ENCODE peak calls at places on chromosome 18, in five cellular contexts. J is neuronal stem cell, Y is H9, Z is IMR-90, X is mesendoderm. B is an unnamed sample.

GRCh38 chr18:78523850-78524249 is 455.8 kb upstream of the SALL3 start:
- DNase-seq in X (no peak), Z (no peak), J (no peak), Y (no peak), B (no peak)

GRCh38 chr18:61554117-61554776 is 221.0 kb downstream of the CDH20 start:
- DNase-seq in X (no peak), J (no peak), Z (no peak), Y (no peak), B (no peak)

GRCh38 chr18:56036673-56037072 is 448.7 kb upstream of the TCF4 start:
- DNase-seq in J (no peak), Z (peak), X (no peak), Y (no peak), B (peak)

GRCh38 chr18:56869189-56869777 is 218.1 kb downstream of the WDR7 start:
- DNase-seq in X (peak), J (no peak), Y (no peak), Z (peak), B (peak)

GRCh38 chr18:22683196-22683676 is 249.9 kb upstream of the RBBP8 start:
- DNase-seq in J (no peak), Z (peak), Y (no peak), X (no peak), B (no peak)

GRCh38 chr18:63511285-63511684 is 30.9 kb upstream of the SERPINB12 start:
- DNase-seq in Z (peak), X (peak), J (peak), Y (peak), B (peak)

GRCh38 chr18:57353940-57354461 is 1.6 kb downstream of the ST8SIA3 start:
- DNase-seq in J (peak), X (peak), Y (peak), Z (peak), B (peak)

GRCh38 chr18:79823120-79823519 is 25.4 kb downstream of the KCNG2 start:
- DNase-seq in J (no peak), Y (no peak), Z (no peak), X (no peak), B (no peak)

GRCh38 chr18:10215444-10215843 is 239.0 kb upstream of the APCDD1 start:
- DNase-seq in X (no peak), Z (no peak), Y (no peak), J (no peak), B (no peak)

GRCh38 chr18:37243756-37244155 is 321.8 kb downstream of the CELF4 start:
- DNase-seq in X (peak), Y (no peak), J (no peak), Z (no peak), B (no peak)

GRCh38 chr18:10145523-10145922 is 231.7 kb downstream of the VAPA start:
- DNase-seq in J (no peak), Z (no peak), Y (no peak), X (peak), B (no peak)

GRCh38 chr18:79942786-79943607 is 8.5 kb downstream of the SLC66A2 start:
- DNase-seq in X (peak), Y (peak), Z (no peak), J (no peak), B (no peak)

DNA sequence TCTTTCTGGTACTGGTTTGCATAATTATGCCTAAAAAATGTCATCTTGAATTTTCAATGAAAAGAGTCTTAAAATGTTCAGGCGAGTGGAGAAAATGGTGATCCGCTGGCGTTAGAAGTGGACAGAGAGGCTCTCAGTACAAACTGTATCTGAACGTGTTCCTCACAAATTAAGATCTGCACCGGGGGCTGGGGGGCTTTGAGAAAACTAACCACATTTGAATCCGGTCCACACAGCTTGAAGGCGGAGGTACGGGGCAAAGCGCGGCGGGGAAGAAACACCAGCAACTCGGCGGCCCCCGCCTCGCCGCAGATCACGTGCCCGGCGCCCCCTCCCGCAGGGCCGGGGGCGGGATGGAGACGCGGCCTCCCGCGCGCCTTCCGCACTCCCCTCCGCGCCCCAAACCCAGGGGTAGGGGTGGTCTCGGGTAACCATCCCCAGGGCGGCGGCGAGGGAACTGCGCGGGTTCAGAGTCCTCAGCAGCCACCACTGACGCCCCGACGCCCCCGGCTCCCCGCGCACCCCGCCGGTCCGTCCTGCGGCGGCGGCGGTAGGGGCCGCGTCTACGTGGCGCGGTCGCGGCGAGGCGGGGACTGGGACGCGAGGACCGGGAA is 531 bp downstream of the LPIN2 start:
- DNase-seq in Y (peak), X (peak), J (no peak), Z (peak), B (peak)
- H3K18ac ChIP-seq in Y (no peak), X (peak), J (peak), Z (peak), B (peak)

GRCh38 chr18:33578371-33579146 is 540 bp downstream of the ASXL3 start:
- DNase-seq in Y (peak), J (peak), X (peak), Z (no peak), B (peak)
- H3K18ac ChIP-seq in Y (peak), J (peak), X (no peak), Z (no peak), B (peak)

GRCh38 chr18:35582310-35582682 is 756 bp downstream of the GALNT1 start:
- DNase-seq in X (no peak), J (no peak), Z (no peak), Y (no peak), B (peak)

GRCh38 chr18:35580748-35581534 is 599 bp upstream of the GALNT1 start:
- DNase-seq in J (peak), Y (peak), X (peak), Z (peak), B (peak)

GRCh38 chr18:35582899-35583558 is 1.5 kb downstream of the GALNT1 start:
- DNase-seq in X (no peak), Z (peak), J (peak), Y (no peak), B (peak)

GRCh38 chr18:35578481-35578880 is 3.1 kb upstream of the GALNT1 start:
- DNase-seq in J (no peak), Z (peak), Y (no peak), X (no peak), B (no peak)

DNA sequence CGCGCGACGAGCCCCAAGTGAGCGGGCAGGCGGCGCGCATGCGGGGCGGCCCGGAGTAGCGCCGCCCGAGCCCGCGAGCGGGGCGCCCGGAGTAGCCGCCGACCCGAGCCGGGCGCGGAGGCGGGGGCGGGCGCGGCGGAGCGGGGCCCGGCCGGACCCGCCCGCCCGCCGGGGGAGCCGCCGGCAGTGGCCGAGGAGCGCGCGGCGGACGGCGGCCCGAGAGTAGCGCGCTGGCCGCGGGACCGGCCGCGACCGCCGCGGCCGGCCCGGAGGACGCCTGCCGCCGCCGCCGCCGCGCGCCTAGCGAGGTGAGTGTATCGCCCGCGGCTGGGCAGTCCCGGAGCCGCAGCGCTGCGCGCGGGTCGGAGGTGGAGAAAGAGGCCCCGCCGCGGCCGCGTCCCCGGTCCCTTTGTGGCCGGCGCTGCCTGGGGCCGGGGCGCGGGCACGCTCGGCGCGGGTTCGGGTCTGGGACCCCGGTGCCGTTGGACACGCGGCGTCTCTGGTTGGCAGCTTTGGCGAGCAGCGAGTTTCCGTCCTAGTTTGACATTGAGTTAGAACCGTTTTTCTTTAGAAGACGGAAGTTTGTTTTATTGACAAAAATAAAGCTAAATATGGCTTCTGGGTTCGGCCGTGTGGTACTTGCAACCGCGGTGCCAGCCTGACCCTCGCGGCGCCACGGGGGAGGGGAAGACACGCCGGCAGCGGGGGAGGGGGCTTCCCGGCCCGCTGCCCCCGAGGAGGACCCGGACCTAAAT is at the start of gene GALNT1:
- DNase-seq in J (peak), Y (no peak), Z (peak), X (no peak), B (peak)
- H3K18ac ChIP-seq in J (peak), Y (peak), Z (no peak), X (peak), B (peak)

GRCh38 chr18:487371-487770 is 13.1 kb downstream of the COLEC12 start:
- DNase-seq in Z (peak), X (no peak), J (no peak), Y (no peak), B (peak)

GRCh38 chr18:490624-491023 is 9.9 kb downstream of the COLEC12 start:
- DNase-seq in Y (no peak), J (no peak), Z (no peak), X (no peak), B (no peak)

GRCh38 chr18:492451-492850 is 8.1 kb downstream of the COLEC12 start:
- DNase-seq in J (no peak), Y (no peak), X (no peak), Z (no peak), B (no peak)

GRCh38 chr18:489244-490023 is 11.1 kb downstream of the COLEC12 start:
- DNase-seq in J (no peak), Z (peak), X (no peak), Y (no peak), B (peak)

DNA sequence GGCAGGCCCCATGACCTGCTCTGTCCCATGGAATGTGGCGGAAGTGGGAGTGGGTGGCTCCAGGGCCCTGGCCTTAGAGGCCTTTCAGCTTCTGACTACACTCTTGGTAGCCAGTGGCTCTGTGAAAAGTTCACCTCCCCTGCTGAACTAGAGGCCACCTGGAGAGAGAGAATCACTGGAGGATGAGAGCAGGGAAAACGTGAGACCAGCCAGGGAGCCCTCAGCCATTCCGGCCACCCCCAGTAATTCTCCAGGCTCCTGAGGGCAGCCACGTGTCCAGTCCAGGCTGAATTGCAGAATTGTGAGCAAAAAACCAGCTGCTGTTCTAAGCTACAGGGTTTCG is 10.5 kb downstream of the COLEC12 start:
- DNase-seq in Z (no peak), J (no peak), X (peak), Y (no peak), B (no peak)
- H3K18ac ChIP-seq in Z (peak), J (peak), X (peak), Y (no peak), B (peak)

DNA sequence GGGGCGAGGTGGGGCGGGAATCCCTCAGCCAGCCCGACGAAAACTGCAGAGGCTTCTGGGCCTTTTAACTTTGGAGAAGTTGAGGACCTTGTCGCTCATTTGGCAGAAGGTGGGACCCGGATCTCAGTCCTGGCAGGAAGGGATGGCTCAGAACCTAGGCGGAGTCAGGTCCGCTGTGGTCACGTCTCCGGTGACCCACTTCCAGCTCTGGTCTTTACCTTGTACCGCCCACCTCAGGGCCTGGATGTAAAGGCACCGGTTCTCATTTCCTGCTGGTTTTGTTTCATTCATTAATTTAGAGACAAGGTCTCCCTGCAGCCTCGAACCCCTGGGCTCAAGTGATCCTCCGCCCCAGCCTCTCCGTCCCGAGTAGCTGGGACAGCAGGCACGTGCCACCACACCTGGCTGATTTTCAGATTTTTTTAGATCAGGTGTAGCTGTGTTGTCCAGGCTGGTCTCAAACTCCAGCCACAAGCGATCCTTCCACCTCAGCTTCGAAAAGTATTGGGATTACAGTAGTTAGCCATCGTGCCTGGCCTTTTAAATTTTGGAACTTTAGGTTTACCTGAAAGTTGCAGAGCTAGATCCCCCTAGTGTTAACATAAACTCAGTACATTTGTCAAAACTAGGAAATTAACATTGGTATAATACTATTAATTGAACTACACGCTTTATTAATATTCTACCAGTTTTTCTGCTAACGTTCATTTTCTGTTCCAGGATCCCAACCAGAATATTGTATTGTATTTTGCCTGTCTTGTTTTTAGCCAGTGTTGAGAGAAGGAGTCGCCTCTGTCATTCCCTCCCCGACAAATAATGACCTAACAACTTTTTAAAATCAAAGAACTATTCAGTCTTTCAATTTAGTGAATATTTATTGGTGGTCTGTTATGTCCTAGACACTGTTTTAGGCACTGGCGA is 867 bp downstream of the POLI start:
- DNase-seq in J (no peak), Z (peak), X (peak), Y (peak), B (peak)
- H3K18ac ChIP-seq in J (peak), Z (peak), X (peak), Y (peak), B (peak)

GRCh38 chr18:4119813-4120212 is 335.3 kb downstream of the DLGAP1 start:
- DNase-seq in Z (no peak), Y (no peak), X (no peak), J (no peak), B (no peak)
- H3K18ac ChIP-seq in Z (no peak), Y (no peak), X (no peak), J (no peak), B (no peak)

GRCh38 chr18:74817576-74817975 is 219.9 kb downstream of the ZNF407 start:
- DNase-seq in Z (no peak), Y (no peak), J (no peak), X (no peak), B (no peak)

GRCh38 chr18:74820160-74820780 is 222.6 kb downstream of the ZNF407 start:
- DNase-seq in Y (no peak), Z (no peak), J (no peak), X (peak), B (no peak)

GRCh38 chr18:74818776-74819175 is 221.1 kb downstream of the ZNF407 start:
- DNase-seq in J (no peak), Z (peak), X (no peak), Y (no peak), B (no peak)

GRCh38 chr18:74825460-74825859 is 227.8 kb downstream of the ZNF407 start:
- DNase-seq in J (no peak), X (no peak), Z (no peak), Y (no peak), B (no peak)

DNA sequence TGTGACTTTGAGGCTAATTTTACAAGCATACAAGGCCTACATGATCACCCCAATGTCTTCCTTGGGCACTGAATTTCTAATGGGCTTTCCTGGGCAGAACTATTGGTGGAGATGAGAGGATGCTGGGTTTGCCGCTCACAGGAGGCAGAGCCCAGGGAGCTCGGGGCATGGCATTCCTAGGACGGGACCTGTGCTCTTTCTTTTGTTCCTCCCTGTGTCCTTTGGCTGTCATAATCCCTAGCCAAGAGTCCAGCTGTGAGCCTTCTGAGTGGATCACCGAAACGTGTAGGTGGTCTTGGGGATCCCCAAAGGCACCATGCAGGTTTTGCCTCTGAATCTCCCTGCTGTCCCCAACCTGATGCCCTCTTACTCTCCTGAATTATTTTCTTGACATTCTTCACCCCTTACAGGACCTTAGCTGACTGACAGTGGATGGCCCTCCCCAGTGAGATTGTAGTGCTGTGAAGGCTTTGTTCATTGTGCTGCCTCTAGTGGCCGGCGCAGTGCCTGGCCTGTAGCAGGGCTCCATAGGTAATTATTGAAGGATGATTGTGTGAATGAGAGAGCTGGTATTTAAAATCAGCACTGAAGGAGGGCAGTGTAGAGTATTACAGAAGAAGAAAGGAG is 221.9 kb downstream of the ZNF407 start:
- DNase-seq in Z (no peak), X (peak), Y (peak), J (peak), B (no peak)
- H3K18ac ChIP-seq in Z (no peak), X (no peak), Y (no peak), J (no peak), B (no peak)

GRCh38 chr18:33579147-33579867 is 1.3 kb downstream of the ASXL3 start:
- DNase-seq in Z (no peak), X (no peak), J (peak), Y (no peak), B (no peak)
- H3K18ac ChIP-seq in Z (no peak), X (no peak), J (peak), Y (peak), B (peak)

B was measured in mesenchymal stem cell.